ENCODE peak calls at places on chromosomes 4 and X, in four cellular contexts. One of them, this sample, is unnamed.

GRCh38 chr4:37434469-37434868 is 189.9 kb downstream of the NWD2 start:
- DNase-seq in spleen: no peak
- DNase-seq in H1: no peak
- DNase-seq in endothelial cell of umbilical vein: no peak
- DNase-seq in this sample: no peak

GRCh38 chr4:2537011-2537830 is 774 bp downstream of the FAM193A start:
- DNase-seq in spleen: peak
- DNase-seq in endothelial cell of umbilical vein: peak
- DNase-seq in H1: peak
- DNase-seq in this sample: no peak

GRCh38 chr4:48781968-48782367 is 1.9 kb upstream of the FRYL start:
- DNase-seq in H1: no peak
- DNase-seq in endothelial cell of umbilical vein: no peak
- DNase-seq in spleen: no peak
- DNase-seq in this sample: no peak

GRCh38 chrX:65528705-65529340 is 5.8 kb downstream of the LAS1L start:
- DNase-seq in H1: peak
- DNase-seq in endothelial cell of umbilical vein: peak
- DNase-seq in spleen: no peak
- DNase-seq in this sample: no peak

GRCh38 chr4:32147446-32148064 is 1427.4 kb downstream of the PCDH7 start:
- DNase-seq in endothelial cell of umbilical vein: no peak
- DNase-seq in spleen: no peak
- DNase-seq in H1: no peak
- DNase-seq in this sample: no peak

GRCh38 chr4:81913427-81913878 is 441.7 kb upstream of the RASGEF1B start:
- DNase-seq in endothelial cell of umbilical vein: peak
- DNase-seq in H1: peak
- DNase-seq in spleen: no peak
- DNase-seq in this sample: no peak

GRCh38 chrX:119147486-119147885 is 19.9 kb upstream of the KIAA1210 start:
- DNase-seq in spleen: no peak
- DNase-seq in endothelial cell of umbilical vein: no peak
- DNase-seq in H1: no peak
- DNase-seq in this sample: no peak

GRCh38 chr4:2861631-2862436 is 18.2 kb downstream of the ADD1 start:
- DNase-seq in H1: peak
- DNase-seq in spleen: no peak
- DNase-seq in endothelial cell of umbilical vein: no peak
- DNase-seq in this sample: no peak

GRCh38 chrX:85111347-85111746 is 107.7 kb downstream of the APOOL start:
- DNase-seq in spleen: no peak
- DNase-seq in H1: no peak
- DNase-seq in endothelial cell of umbilical vein: peak
- DNase-seq in this sample: no peak

GRCh38 chr4:39151120-39151713 is 31.1 kb upstream of the WDR19 start:
- DNase-seq in endothelial cell of umbilical vein: no peak
- DNase-seq in H1: no peak
- DNase-seq in spleen: no peak
- DNase-seq in this sample: peak

GRCh38 chr4:3021627-3022026 is 52.7 kb downstream of the HTT-AS start:
- DNase-seq in spleen: peak
- DNase-seq in endothelial cell of umbilical vein: no peak
- DNase-seq in H1: no peak
- DNase-seq in this sample: no peak

GRCh38 chr4:166091914-166092510 is 219.0 kb downstream of the TLL1 start:
- DNase-seq in spleen: no peak
- DNase-seq in endothelial cell of umbilical vein: peak
- DNase-seq in H1: no peak
- DNase-seq in this sample: peak

GRCh38 chrX:5458300-5458699 is 770.4 kb downstream of the NLGN4X start:
- DNase-seq in endothelial cell of umbilical vein: no peak
- DNase-seq in spleen: no peak
- DNase-seq in H1: no peak
- DNase-seq in this sample: no peak

GRCh38 chrX:103687073-103687695 is 685 bp upstream of the MORF4L2 start:
- DNase-seq in endothelial cell of umbilical vein: no peak
- DNase-seq in spleen: peak
- DNase-seq in H1: peak
- DNase-seq in this sample: no peak

GRCh38 chr4:163090997-163091684 is 75.5 kb downstream of the NAF1 start:
- DNase-seq in endothelial cell of umbilical vein: no peak
- DNase-seq in H1: no peak
- DNase-seq in spleen: no peak
- DNase-seq in this sample: peak

GRCh38 chr4:129804458-129804981 is 708.6 kb downstream of the C4orf33 start:
- DNase-seq in endothelial cell of umbilical vein: no peak
- DNase-seq in spleen: no peak
- DNase-seq in H1: no peak
- DNase-seq in this sample: no peak

GRCh38 chrX:17547658-17548057 is 172.7 kb downstream of the NHS start:
- DNase-seq in endothelial cell of umbilical vein: peak
- DNase-seq in H1: no peak
- DNase-seq in spleen: no peak
- DNase-seq in this sample: no peak

GRCh38 chr4:141914746-141915145 is 278.4 kb downstream of the IL15 start:
- DNase-seq in H1: no peak
- DNase-seq in spleen: no peak
- DNase-seq in endothelial cell of umbilical vein: peak
- DNase-seq in this sample: no peak

GRCh38 chr4:7911044-7911578 is 28.6 kb downstream of the AFAP1 start:
- DNase-seq in spleen: no peak
- DNase-seq in endothelial cell of umbilical vein: no peak
- DNase-seq in H1: no peak
- DNase-seq in this sample: no peak

GRCh38 chr4:4855293-4856070 is 4.0 kb upstream of the MSX1 start:
- DNase-seq in spleen: peak
- DNase-seq in H1: no peak
- DNase-seq in endothelial cell of umbilical vein: no peak
- DNase-seq in this sample: no peak

GRCh38 chrX:48631376-48632090 is 34.2 kb downstream of the WDR13 start:
- DNase-seq in endothelial cell of umbilical vein: peak
- DNase-seq in H1: peak
- DNase-seq in spleen: peak
- DNase-seq in this sample: peak

GRCh38 chrX:152929898-152930297 is 32.0 kb downstream of the ZNF185 start:
- DNase-seq in H1: no peak
- DNase-seq in spleen: peak
- DNase-seq in endothelial cell of umbilical vein: no peak
- DNase-seq in this sample: no peak

GRCh38 chrX:42378857-42379256 is 399.1 kb downstream of the PPP1R2C start:
- DNase-seq in spleen: no peak
- DNase-seq in endothelial cell of umbilical vein: no peak
- DNase-seq in H1: no peak
- DNase-seq in this sample: no peak

GRCh38 chr4:101707596-101707995 is 82.9 kb upstream of the BANK1 start:
- DNase-seq in spleen: no peak
- DNase-seq in H1: no peak
- DNase-seq in endothelial cell of umbilical vein: no peak
- DNase-seq in this sample: no peak

GRCh38 chrX:135295238-135295943 is 13.9 kb upstream of the ETDC start:
- DNase-seq in H1: peak
- DNase-seq in endothelial cell of umbilical vein: peak
- DNase-seq in spleen: peak
- DNase-seq in this sample: no peak

GRCh38 chr4:117311215-117311614 is 225.8 kb upstream of the TRAM1L1 start:
- DNase-seq in spleen: no peak
- DNase-seq in endothelial cell of umbilical vein: no peak
- DNase-seq in H1: no peak
- DNase-seq in this sample: no peak

GRCh38 chr4:183142566-183143545 is 43.8 kb downstream of the WWC2 start:
- DNase-seq in H1: no peak
- DNase-seq in spleen: no peak
- DNase-seq in endothelial cell of umbilical vein: peak
- DNase-seq in this sample: peak

GRCh38 chrX:45956222-45956867 is 588.9 kb downstream of the ZNF674 start:
- DNase-seq in H1: no peak
- DNase-seq in spleen: no peak
- DNase-seq in endothelial cell of umbilical vein: no peak
- DNase-seq in this sample: no peak

GRCh38 chr4:110630621-110631402 is 7.9 kb upstream of the PITX2 start:
- DNase-seq in H1: peak
- DNase-seq in endothelial cell of umbilical vein: no peak
- DNase-seq in spleen: no peak
- DNase-seq in this sample: no peak

DNA sequence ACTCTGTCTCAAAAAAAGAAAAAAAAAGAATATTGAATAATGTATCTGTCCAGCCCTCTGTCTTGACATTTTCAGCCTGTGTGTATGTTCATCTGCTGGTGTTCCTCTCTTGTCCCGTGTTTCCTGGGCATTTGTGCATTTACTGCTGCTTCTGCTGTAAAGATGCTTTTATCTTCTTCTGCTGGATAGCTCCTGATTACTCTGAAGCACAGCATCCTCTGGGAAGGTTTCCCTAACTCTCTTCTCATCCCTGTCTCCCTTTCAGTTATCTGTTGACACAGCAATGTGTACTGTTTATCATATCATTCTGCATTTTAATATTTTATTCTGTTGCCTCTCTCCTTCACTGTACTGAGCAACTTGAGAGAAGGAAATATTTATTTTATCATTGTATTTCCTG is 74.2 kb upstream of the HPGD start:
- DNase-seq in endothelial cell of umbilical vein: no peak
- DNase-seq in H1: no peak
- DNase-seq in spleen: no peak
- DNase-seq in this sample: no peak
- TF ChIP-seq POLR2AphosphoS5 in endothelial cell of umbilical vein: no peak
- TF ChIP-seq POLR2AphosphoS5 in H1: no peak
- TF ChIP-seq POLR2AphosphoS5 in spleen: no peak
- TF ChIP-seq POLR2AphosphoS5 in this sample: no peak

DNA sequence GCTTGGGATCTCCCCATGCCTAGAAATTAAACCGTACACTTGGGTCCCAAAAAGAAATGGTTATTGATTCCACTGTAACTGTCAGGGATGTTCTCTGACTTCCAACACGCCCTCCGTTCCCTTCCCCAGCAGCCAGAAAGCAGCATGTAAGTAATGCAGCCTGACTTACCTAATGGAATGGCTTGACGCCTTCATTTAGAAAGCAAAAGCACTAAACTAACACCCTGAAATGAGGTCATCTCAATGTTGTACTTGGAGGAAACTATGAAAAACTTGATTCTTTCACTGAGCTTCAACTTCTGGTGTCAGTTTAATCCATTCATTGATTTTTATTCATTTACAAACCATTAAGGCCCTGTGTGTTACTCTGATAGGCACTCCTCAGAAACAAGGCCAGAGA is 110.8 kb upstream of the NOCT start:
- DNase-seq in spleen: no peak
- DNase-seq in H1: no peak
- DNase-seq in endothelial cell of umbilical vein: no peak
- DNase-seq in this sample: no peak
- H3K27ac ChIP-seq in spleen: no peak
- H3K27ac ChIP-seq in H1: no peak
- H3K27ac ChIP-seq in endothelial cell of umbilical vein: no peak
- H3K27ac ChIP-seq in this sample: no peak

GRCh38 chrX:39470588-39471155 is 627.1 kb downstream of the BCOR start:
- DNase-seq in spleen: no peak
- DNase-seq in endothelial cell of umbilical vein: no peak
- DNase-seq in H1: no peak
- DNase-seq in this sample: no peak
- TF ChIP-seq POLR2AphosphoS5 in spleen: no peak
- TF ChIP-seq POLR2AphosphoS5 in endothelial cell of umbilical vein: no peak
- TF ChIP-seq POLR2AphosphoS5 in H1: no peak
- TF ChIP-seq POLR2AphosphoS5 in this sample: no peak

GRCh38 chr4:147821555-147821954 is 89.7 kb downstream of the ARHGAP10 start:
- DNase-seq in endothelial cell of umbilical vein: peak
- DNase-seq in H1: no peak
- DNase-seq in spleen: no peak
- DNase-seq in this sample: no peak
- H3K27ac ChIP-seq in endothelial cell of umbilical vein: no peak
- H3K27ac ChIP-seq in H1: no peak
- H3K27ac ChIP-seq in spleen: no peak
- H3K27ac ChIP-seq in this sample: no peak

DNA sequence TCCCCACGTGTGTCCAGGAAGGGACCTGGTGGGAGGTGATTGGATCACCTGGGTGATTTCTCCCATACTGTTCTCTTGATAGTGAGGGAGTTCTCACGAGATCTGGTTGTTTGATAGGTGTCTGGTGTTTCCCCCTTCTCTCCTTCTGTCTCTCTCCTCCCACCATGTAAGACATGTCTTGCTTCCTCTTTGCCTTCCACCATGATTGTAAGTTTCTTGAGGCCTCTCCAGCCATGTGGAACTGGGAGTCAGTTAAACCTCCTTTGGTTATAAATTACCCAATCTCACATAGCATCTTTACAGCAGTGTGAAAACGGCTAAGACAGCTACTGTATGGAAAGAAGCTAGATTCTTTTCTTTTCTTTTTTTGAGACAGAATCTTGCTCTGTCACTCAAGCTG is 21.6 kb upstream of the FGG start:
- DNase-seq in H1: no peak
- DNase-seq in endothelial cell of umbilical vein: no peak
- DNase-seq in spleen: no peak
- DNase-seq in this sample: no peak
- TF ChIP-seq POLR2AphosphoS5 in H1: no peak
- TF ChIP-seq POLR2AphosphoS5 in endothelial cell of umbilical vein: no peak
- TF ChIP-seq POLR2AphosphoS5 in spleen: no peak
- TF ChIP-seq POLR2AphosphoS5 in this sample: no peak

GRCh38 chrX:13091111-13091765 is 46.8 kb upstream of the FAM9C start:
- DNase-seq in spleen: no peak
- DNase-seq in endothelial cell of umbilical vein: no peak
- DNase-seq in H1: no peak
- DNase-seq in this sample: no peak
- H3K27ac ChIP-seq in spleen: peak
- H3K27ac ChIP-seq in endothelial cell of umbilical vein: peak
- H3K27ac ChIP-seq in H1: no peak
- H3K27ac ChIP-seq in this sample: no peak

DNA sequence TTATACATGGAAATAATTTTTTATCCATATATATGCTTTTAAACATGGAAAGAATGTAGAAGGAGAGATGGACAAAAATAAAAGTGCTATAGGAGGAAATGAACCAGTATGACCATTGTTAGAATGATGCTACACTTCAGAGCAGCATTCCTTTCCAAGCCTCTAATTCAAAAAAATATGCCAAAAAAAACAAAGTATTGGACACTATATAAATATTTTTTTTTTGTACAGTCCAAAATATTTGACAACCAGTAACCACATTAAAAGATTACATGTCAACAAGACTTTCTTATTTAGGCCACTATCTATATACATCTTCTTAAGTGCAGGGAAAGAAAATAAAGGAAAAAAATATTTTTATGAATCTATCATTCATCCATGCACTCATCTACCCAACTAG is 198.6 kb downstream of the LRBA start:
- DNase-seq in spleen: no peak
- DNase-seq in H1: no peak
- DNase-seq in endothelial cell of umbilical vein: peak
- DNase-seq in this sample: no peak
- TF ChIP-seq POLR2AphosphoS5 in spleen: no peak
- TF ChIP-seq POLR2AphosphoS5 in H1: no peak
- TF ChIP-seq POLR2AphosphoS5 in endothelial cell of umbilical vein: no peak
- TF ChIP-seq POLR2AphosphoS5 in this sample: no peak

GRCh38 chrX:15977644-15978043 is 123.0 kb upstream of the AP1S2 start:
- DNase-seq in endothelial cell of umbilical vein: no peak
- DNase-seq in spleen: no peak
- DNase-seq in H1: no peak
- DNase-seq in this sample: no peak
- H3K27ac ChIP-seq in endothelial cell of umbilical vein: no peak
- H3K27ac ChIP-seq in spleen: peak
- H3K27ac ChIP-seq in H1: no peak
- H3K27ac ChIP-seq in this sample: no peak

GRCh38 chr4:74400395-74400794 is 35.5 kb downstream of the EREG start:
- DNase-seq in spleen: no peak
- DNase-seq in endothelial cell of umbilical vein: no peak
- DNase-seq in H1: no peak
- DNase-seq in this sample: no peak
- TF ChIP-seq POLR2AphosphoS5 in spleen: no peak
- TF ChIP-seq POLR2AphosphoS5 in endothelial cell of umbilical vein: no peak
- TF ChIP-seq POLR2AphosphoS5 in H1: no peak
- TF ChIP-seq POLR2AphosphoS5 in this sample: no peak

GRCh38 chr4:184816962-184817361 is 8.8 kb downstream of the ACSL1 start:
- DNase-seq in spleen: no peak
- DNase-seq in H1: no peak
- DNase-seq in endothelial cell of umbilical vein: no peak
- DNase-seq in this sample: no peak
- H3K27ac ChIP-seq in spleen: peak
- H3K27ac ChIP-seq in H1: no peak
- H3K27ac ChIP-seq in endothelial cell of umbilical vein: no peak
- H3K27ac ChIP-seq in this sample: no peak